ENCODE peak calls at places on chromosomes 4 and X, in six cellular contexts. K, S, B, E, N and D are unnamed samples.

GRCh38 chrX:108946531-108946930 is 210.2 kb upstream of the IRS4 start:
- DNase-seq in N (no peak), S (no peak), B (no peak), K (no peak), E (no peak), D (no peak)

GRCh38 chr4:143626134-143626859 is 74.2 kb downstream of the FREM3 start:
- DNase-seq in K (peak; percentile 16), N (peak; percentile 29), E (no peak), B (peak; percentile 27), S (no peak), D (no peak)

GRCh38 chrX:110215411-110215810 is 102.5 kb downstream of the AMMECR1 start:
- DNase-seq in K (no peak), B (no peak), N (no peak), S (no peak), E (no peak), D (no peak)

GRCh38 chr4:176548571-176548970 is 228.8 kb downstream of the SPCS3 start:
- DNase-seq in E (no peak), S (no peak), B (no peak), K (no peak), N (no peak), D (no peak)

GRCh38 chrX:110418220-110418856 is 59.7 kb downstream of the RTL9 start:
- DNase-seq in E (peak; percentile 68), K (peak; percentile 21), S (peak; percentile 64), N (no peak), B (peak; percentile 32), D (peak; percentile 49)

GRCh38 chr4:101649790-101650450 is 140.6 kb upstream of the BANK1 start:
- DNase-seq in E (peak; percentile 2), N (no peak), S (no peak), B (no peak), K (no peak), D (no peak)

GRCh38 chrX:136146614-136147319 is 566 bp upstream of the FHL1 start:
- DNase-seq in K (no peak), B (no peak), S (peak; percentile 33), N (no peak), E (peak; percentile 49), D (peak; percentile 50)

GRCh38 chr4:88195666-88196365 is 37.4 kb upstream of the ABCG2 start:
- DNase-seq in S (peak; percentile 73), B (no peak), N (peak; percentile 72), E (no peak), K (no peak), D (no peak)

GRCh38 chr4:110663738-110664444 is 41.0 kb upstream of the PITX2 start:
- DNase-seq in N (peak; percentile 27), E (no peak), K (no peak), S (no peak), B (no peak), D (no peak)

GRCh38 chrX:131607796-131608369 is 64.0 kb downstream of the OR13H1 start:
- DNase-seq in S (no peak), N (no peak), E (no peak), B (no peak), K (no peak), D (no peak)

GRCh38 chr4:151674804-151675290 is 86.0 kb downstream of the GATB start:
- DNase-seq in S (peak; percentile 87), N (peak; percentile 56), K (peak; percentile 44), B (peak; percentile 70), E (peak; percentile 78), D (peak; percentile 65)

GRCh38 chr4:93771640-93772411 is 56.7 kb upstream of the ATOH1 start:
- DNase-seq in N (peak; percentile 19), K (no peak), S (no peak), E (no peak), B (no peak), D (no peak)

GRCh38 chrX:57156397-57157049 is 19.3 kb upstream of the SPIN2A start:
- DNase-seq in B (peak; percentile 37), E (peak; percentile 57), N (peak; percentile 47), S (peak; percentile 71), K (peak; percentile 18), D (peak; percentile 23)

GRCh38 chr4:79148369-79148768 is 177.5 kb downstream of the NAA11 start:
- DNase-seq in E (no peak), K (no peak), S (no peak), N (no peak), B (no peak), D (no peak)

GRCh38 chr4:42636591-42636990 is 20.3 kb downstream of the ATP8A1 start:
- DNase-seq in K (no peak), N (no peak), E (no peak), B (no peak), S (no peak), D (no peak)

GRCh38 chrX:132908891-132909290 is 49.5 kb downstream of the HS6ST2 start:
- DNase-seq in N (no peak), S (no peak), K (no peak), E (no peak), B (no peak), D (no peak)

GRCh38 chr4:187389420-187389819 is 606.2 kb upstream of the ZFP42 start:
- DNase-seq in N (no peak), E (no peak), S (no peak), B (no peak), K (no peak), D (no peak)

GRCh38 chr4:101156619-101157310 is 190.6 kb downstream of the PPP3CA start:
- DNase-seq in S (no peak), N (no peak), E (no peak), B (no peak), K (no peak), D (no peak)

GRCh38 chr4:120760047-120760446 is 162.5 kb downstream of the PRDM5 start:
- DNase-seq in K (no peak), B (no peak), S (no peak), N (no peak), E (no peak), D (no peak)

GRCh38 chrX:22314692-22315091 is 42.0 kb downstream of the CBLL2 start:
- DNase-seq in E (peak; percentile 15), N (no peak), K (no peak), B (no peak), S (peak; percentile 43), D (no peak)

GRCh38 chrX:134749651-134750450 is 91.6 kb upstream of the PLAC1 start:
- DNase-seq in N (no peak), B (no peak), K (no peak), E (no peak), S (no peak), D (no peak)

GRCh38 chr4:181254771-181255170 is 988.4 kb upstream of the TENM3 start:
- DNase-seq in B (no peak), K (no peak), N (no peak), S (no peak), E (no peak), D (no peak)

GRCh38 chr4:73187325-73187724 is 71.3 kb downstream of the ANKRD17 start:
- DNase-seq in B (no peak), E (no peak), N (no peak), K (no peak), S (peak; percentile 41), D (no peak)

GRCh38 chr4:107600456-107600855 is 119.6 kb downstream of the PAPSS1 start:
- DNase-seq in N (no peak), B (no peak), S (peak; percentile 11), E (no peak), K (no peak), D (no peak)

GRCh38 chrX:12771445-12772069 is 19.7 kb upstream of the PRPS2 start:
- DNase-seq in B (peak; percentile 63), K (peak; percentile 57), S (peak; percentile 72), N (peak; percentile 49), E (peak; percentile 63), D (peak; percentile 64)
- TF ChIP-seq CTCF in B (peak; percentile 37), K (peak; percentile 52), S (peak; percentile 97), N (peak; percentile 63), E (peak; percentile 79), D (peak; percentile 68)

GRCh38 chr4:169484485-169484884 is 127.9 kb downstream of the NEK1 start:
- DNase-seq in B (no peak), K (no peak), E (no peak), S (peak; percentile 7), N (no peak), D (no peak)

GRCh38 chr4:169491211-169491610 is 121.2 kb downstream of the NEK1 start:
- DNase-seq in B (no peak), E (no peak), S (no peak), K (no peak), N (no peak), D (no peak)

GRCh38 chr4:169485084-169485483 is 127.3 kb downstream of the NEK1 start:
- DNase-seq in B (no peak), K (no peak), N (no peak), S (no peak), E (no peak), D (no peak)

DNA sequence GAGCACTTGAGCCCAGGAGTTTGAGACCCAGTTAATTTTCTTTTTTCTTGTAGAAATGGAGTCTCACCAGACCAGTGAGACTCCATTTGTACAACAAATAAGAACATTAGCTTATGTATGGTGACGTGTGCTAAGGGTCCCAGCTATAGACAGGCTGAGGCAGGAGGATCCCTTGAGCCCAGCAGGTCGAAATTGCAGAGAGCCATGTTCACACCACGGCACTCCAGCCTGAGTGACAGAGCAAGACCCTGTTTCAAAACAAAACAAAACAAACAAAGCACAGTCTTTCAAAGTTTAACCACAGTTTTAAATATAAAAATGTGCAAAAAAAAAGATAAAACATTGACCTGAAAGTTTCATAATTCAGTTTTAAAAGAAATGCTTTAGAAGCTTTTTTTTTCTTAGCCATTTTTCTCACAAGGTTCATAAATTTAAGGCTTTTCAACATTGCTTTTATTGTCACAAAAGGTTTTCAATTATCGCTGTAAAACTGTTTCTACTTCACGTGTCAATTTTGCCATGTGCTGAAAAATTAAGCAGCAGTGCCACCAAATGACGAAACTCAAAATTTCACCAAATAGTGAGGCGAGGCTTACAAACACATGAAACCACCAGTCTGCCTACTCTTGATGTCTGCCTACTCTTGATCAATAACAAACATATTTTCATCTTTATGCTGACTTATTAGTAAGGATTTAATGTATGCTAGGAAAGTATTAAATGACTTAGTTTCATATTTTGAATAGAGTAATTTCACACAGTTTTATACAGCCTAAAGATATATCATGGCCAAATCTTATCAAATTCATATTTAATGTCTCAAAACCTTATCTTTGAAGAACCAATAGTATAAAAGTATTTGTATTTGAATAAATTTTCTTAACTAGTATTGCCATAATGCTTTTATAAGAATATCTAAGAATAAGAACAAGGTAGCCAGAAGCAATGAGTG is 126.3 kb downstream of the NEK1 start:
- DNase-seq in N (peak; percentile 52), S (peak; percentile 66), B (no peak), K (peak; percentile 36), E (peak; percentile 38), D (peak; percentile 37)
- TF ChIP-seq CTCF in N (peak; percentile 40), S (peak; percentile 81), B (peak; percentile 47), K (peak; percentile 65), E (peak; percentile 51), D (peak; percentile 47)

GRCh38 chr4:16450031-16450430 is 223.8 kb upstream of the TAPT1 start:
- DNase-seq in S (peak; percentile 48), B (no peak), N (no peak), E (no peak), K (no peak), D (no peak)

GRCh38 chr4:16449381-16449780 is 223.1 kb upstream of the TAPT1 start:
- DNase-seq in E (no peak), K (no peak), N (no peak), S (no peak), B (no peak), D (no peak)

GRCh38 chr4:16448240-16448639 is 222.0 kb upstream of the TAPT1 start:
- DNase-seq in N (no peak), B (no peak), E (no peak), K (no peak), S (no peak), D (no peak)

GRCh38 chr4:16450724-16451123 is 224.5 kb upstream of the TAPT1 start:
- DNase-seq in E (no peak), S (peak; percentile 22), K (no peak), B (no peak), N (no peak), D (no peak)
- TF ChIP-seq CTCF in E (peak; percentile 30), S (peak; percentile 51), K (peak; percentile 12), B (no peak), N (no peak), D (no peak)

GRCh38 chrX:38458071-38458470 is 103.3 kb upstream of the TSPAN7 start:
- DNase-seq in N (no peak), S (peak; percentile 6), B (no peak), E (peak; percentile 8), K (no peak), D (no peak)
- TF ChIP-seq CTCF in N (no peak), S (peak; percentile 41), B (no peak), E (no peak), K (no peak), D (no peak)